ENCODE peak calls at places on chromosomes 11 and 22, in ten cellular contexts. W is left ventricle myocardium inferior, Q is fibroblast of lung, E is tibial artery, X is cardiac muscle cell, G is A549, D is endothelial cell of umbilical vein, O is PC-3, V is stomach, B is neural progenitor cell. P is an unnamed sample.

GRCh38 chr11:118884613-118885274 is 1.1 kb downstream of the CXCR5 start:
- DNase-seq in Q (no peak), G (no peak), V (no peak), B (no peak), D (no peak), E (no peak), X (no peak), W (no peak), O (no peak), P (no peak)

GRCh38 chr11:116404143-116404800 is 368.5 kb downstream of the BUD13 start:
- DNase-seq in O (no peak), W (no peak), D (no peak), V (no peak), E (no peak), G (no peak), X (no peak), Q (no peak), B (peak; percentile 12), P (no peak)

GRCh38 chr11:102047305-102047924 is at the start of gene CFAP300:
- DNase-seq in W (peak; percentile 92), V (peak; percentile 82), D (peak; percentile 32), E (peak; percentile 98), B (peak; percentile 82), Q (peak; percentile 74), G (peak; percentile 86), O (peak; percentile 77), X (peak; percentile 70), P (peak; percentile 7)

GRCh38 chr11:32435511-32435946 is at the start of gene WT1:
- DNase-seq in V (no peak), Q (no peak), B (peak; percentile 87), D (no peak), X (peak; percentile 54), G (peak; percentile 57), E (no peak), O (peak; percentile 52), W (peak; percentile 66), P (no peak)

GRCh38 chr11:10751581-10751940 is 515 bp downstream of the CTR9 start:
- DNase-seq in E (no peak), W (no peak), D (no peak), G (no peak), X (peak; percentile 23), B (no peak), O (no peak), Q (no peak), V (no peak), P (no peak)

GRCh38 chr11:831951-832528 is 712 bp upstream of the CD151 start:
- DNase-seq in X (no peak), G (no peak), D (no peak), V (no peak), B (no peak), O (no peak), E (no peak), Q (no peak), W (no peak), P (no peak)

GRCh38 chr11:72048718-72049460 is 31.5 kb downstream of the NUMA1 start:
- DNase-seq in X (no peak), Q (no peak), V (no peak), D (peak; percentile 90), O (no peak), B (no peak), E (no peak), W (no peak), G (no peak), P (no peak)

GRCh38 chr11:119664063-119664572 is 64.9 kb downstream of the NECTIN1 start:
- DNase-seq in V (peak; percentile 56), E (no peak), W (no peak), Q (peak; percentile 26), O (no peak), D (no peak), G (no peak), X (no peak), B (peak; percentile 38), P (no peak)

GRCh38 chr11:113014262-113014661 is 53.0 kb downstream of the NCAM1 start:
- DNase-seq in W (no peak), O (no peak), X (peak; percentile 39), V (no peak), G (no peak), Q (peak; percentile 28), E (no peak), B (no peak), D (no peak), P (no peak)

GRCh38 chr11:62054484-62055121 is 69.2 kb upstream of the INCENP start:
- DNase-seq in Q (peak; percentile 79), G (peak; percentile 53), W (no peak), B (no peak), E (no peak), D (peak; percentile 38), X (no peak), O (peak; percentile 95), V (peak; percentile 48), P (no peak)

GRCh38 chr22:30649430-30650007 is 13.9 kb downstream of the SLC35E4 start:
- DNase-seq in Q (peak; percentile 77), D (peak; percentile 66), E (no peak), V (peak; percentile 78), W (peak; percentile 24), G (no peak), X (no peak), O (peak; percentile 90), B (no peak), P (peak; percentile 77)

GRCh38 chr11:73784080-73784634 is 3.5 kb upstream of the MRPL48 start:
- DNase-seq in X (no peak), O (no peak), D (no peak), E (no peak), B (no peak), Q (peak; percentile 73), W (no peak), V (no peak), G (no peak), P (no peak)

GRCh38 chr11:17410606-17411379 is 22.3 kb upstream of the KCNJ11 start:
- DNase-seq in V (peak; percentile 93), D (peak; percentile 17), W (no peak), Q (no peak), O (no peak), G (no peak), E (no peak), X (no peak), B (no peak), P (no peak)

GRCh38 chr11:115226556-115226955 is 277.7 kb downstream of the CADM1 start:
- DNase-seq in O (no peak), D (peak; percentile 1), X (peak; percentile 42), B (peak; percentile 66), E (no peak), V (no peak), G (peak; percentile 14), W (no peak), Q (peak; percentile 34), P (no peak)
- H3K27ac ChIP-seq in O (no peak overlapping the region), D (no peak overlapping the region), X (peak overlapping the region; percentile 59), B (peak overlapping the region; percentile 53), E (no peak overlapping the region), V (no peak overlapping the region), G (peak overlapping the region; percentile 63), W (no peak overlapping the region), Q (no peak overlapping the region), P (no peak overlapping the region)

GRCh38 chr11:9095421-9095820 is 4.0 kb upstream of the SCUBE2 start:
- DNase-seq in W (no peak), V (no peak), E (no peak), G (no peak), Q (no peak), X (no peak), O (no peak), B (no peak), D (no peak), P (no peak)
- TF ChIP-seq CTCF in W (no peak), V (no peak), E (no peak), G (peak; percentile 11), Q (peak; percentile 9), X (peak; percentile 26), O (peak; percentile 39), B (peak; percentile 41), D (peak; percentile 16), P (no peak)

GRCh38 chr11:46640034-46640788 is 22.9 kb downstream of the ATG13 start:
- DNase-seq in Q (no peak), W (no peak), V (no peak), B (no peak), X (no peak), G (no peak), E (no peak), D (no peak), O (no peak), P (no peak)
- H3K4me1 ChIP-seq in Q (no peaks in the 10 kb centered on the region), W (no peaks in the 10 kb centered on the region), V (no peaks in the 10 kb centered on the region), B (no peaks in the 10 kb centered on the region), X (no peaks in the 10 kb centered on the region), G (peaks cover 4% of the 10 kb centered on the region), E (no peaks in the 10 kb centered on the region), D (no peaks in the 10 kb centered on the region), O (no peaks in the 10 kb centered on the region), P (peaks cover 20% of the 10 kb centered on the region)

GRCh38 chr11:6431861-6432260 is 8.9 kb downstream of the HPX start:
- DNase-seq in X (no peak), V (no peak), G (peak; percentile 48), O (peak; percentile 97), W (no peak), Q (no peak), E (no peak), D (no peak), B (no peak), P (no peak)

DNA sequence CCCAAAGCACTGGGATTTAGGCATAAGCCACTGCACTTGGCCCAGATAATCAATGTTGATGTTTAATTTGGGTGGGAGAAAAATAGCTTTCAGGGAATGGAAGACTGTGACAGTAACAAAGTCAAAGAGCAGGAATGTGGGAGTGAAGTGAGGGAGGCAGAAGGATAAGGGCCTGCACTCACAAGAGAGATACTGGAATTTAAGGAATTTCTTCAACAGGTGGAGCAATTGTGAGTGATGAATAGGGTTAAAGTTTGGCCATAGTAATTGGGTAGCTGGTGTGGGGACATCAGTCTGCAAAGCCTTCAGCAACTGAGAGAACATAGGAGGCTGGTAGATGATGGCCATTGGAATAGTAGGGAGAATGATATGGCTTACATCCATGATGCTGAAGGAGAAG is 8.6 kb upstream of the APBB1 start:
- DNase-seq in V (no peak), B (peak; percentile 36), Q (no peak), W (no peak), G (no peak), X (no peak), O (no peak), D (no peak), E (no peak), P (no peak)
- H3K27ac ChIP-seq in V (no peak overlapping the region), B (no peak overlapping the region), Q (no peak overlapping the region), W (no peak overlapping the region), G (no peak overlapping the region), X (no peak overlapping the region), O (no peak overlapping the region), D (no peak overlapping the region), E (no peak overlapping the region), P (no peak overlapping the region)

GRCh38 chr11:79159657-79160450 is 281.0 kb downstream of the TENM4 start:
- DNase-seq in V (no peak), O (no peak), B (no peak), X (no peak), D (no peak), W (no peak), E (no peak), Q (no peak), G (no peak), P (no peak)
- TF ChIP-seq CTCF in V (no peak), O (peak; percentile 69), B (peak; percentile 31), X (peak; percentile 37), D (no peak), W (no peak), E (no peak), Q (peak; percentile 32), G (peak; percentile 21), P (no peak)

GRCh38 chr11:133945087-133945974 is 11.4 kb downstream of the IGSF9B start:
- DNase-seq in W (peak; percentile 69), D (no peak), B (no peak), X (no peak), V (no peak), E (peak; percentile 74), O (peak; percentile 28), Q (no peak), G (no peak), P (peak; percentile 84)
- H3K4me1 ChIP-seq in W (peaks cover 67% of the 10 kb centered on the region), D (no peaks in the 10 kb centered on the region), B (peaks cover 43% of the 10 kb centered on the region), X (peaks cover 15% of the 10 kb centered on the region), V (peaks cover 16% of the 10 kb centered on the region), E (peaks cover 51% of the 10 kb centered on the region), O (no peaks in the 10 kb centered on the region), Q (no peaks in the 10 kb centered on the region), G (no peaks in the 10 kb centered on the region), P (peaks cover 58% of the 10 kb centered on the region)

P was measured in CD8-positive, alpha-beta T cell.